ENCODE peak calls at places on chromosomes 5 and 9, in five cellular contexts. B is H1, T is GM12878, O is K562, V is HepG2. D is an unnamed sample.

GRCh38 chr5:169442354-169443248 is 141.0 kb upstream of the SPDL1 start:
- DNase-seq in B (no peak), T (no peak), O (no peak), V (no peak), D (no peak)

GRCh38 chr5:16690243-16690839 is 73.5 kb upstream of the RETREG1 start:
- DNase-seq in B (peak), T (no peak), O (peak), V (peak), D (peak)

GRCh38 chr5:141780240-141780951 is 97.8 kb downstream of the PCDH1 start:
- DNase-seq in B (no peak), T (no peak), O (no peak), V (no peak), D (no peak)

GRCh38 chr9:117414220-117414905 is 494 bp downstream of the ASTN2 start:
- DNase-seq in B (peak), T (no peak), O (peak), V (no peak), D (no peak)

GRCh38 chr9:31916591-31917223 is 467.7 kb upstream of the ACO1 start:
- DNase-seq in B (peak), T (no peak), O (no peak), V (peak), D (no peak)

GRCh38 chr5:39506216-39506615 is 81.4 kb upstream of the DAB2 start:
- DNase-seq in B (no peak), T (no peak), O (no peak), V (no peak), D (no peak)

GRCh38 chr5:110956913-110957813 is 114.3 kb upstream of the TSLP start:
- DNase-seq in B (no peak), T (no peak), O (no peak), V (no peak), D (no peak)

GRCh38 chr5:142719836-142720330 is 34.0 kb upstream of the FGF1 start:
- DNase-seq in B (no peak), T (no peak), O (no peak), V (no peak), D (no peak)

GRCh38 chr9:13823021-13823420 is 490.9 kb downstream of the NFIB start:
- DNase-seq in B (no peak), T (no peak), O (no peak), V (no peak), D (no peak)

GRCh38 chr9:127918201-127919107 is 1.6 kb upstream of the ST6GALNAC4 start:
- DNase-seq in B (no peak), T (no peak), O (peak), V (no peak), D (no peak)

GRCh38 chr5:170287532-170287931 is 10.0 kb downstream of the LCP2 start:
- DNase-seq in B (no peak), T (no peak), O (no peak), V (no peak), D (no peak)

GRCh38 chr5:143207058-143207457 is 196.4 kb downstream of the NR3C1 start:
- DNase-seq in B (no peak), T (no peak), O (no peak), V (no peak), D (no peak)

GRCh38 chr9:89435315-89435823 is 62.5 kb downstream of the SEMA4D start:
- DNase-seq in B (peak), T (no peak), O (no peak), V (no peak), D (peak)

GRCh38 chr9:89431930-89432725 is 65.8 kb downstream of the SEMA4D start:
- DNase-seq in B (no peak), T (no peak), O (no peak), V (no peak), D (no peak)

GRCh38 chr9:89434636-89435314 is 63.1 kb downstream of the SEMA4D start:
- DNase-seq in B (no peak), T (no peak), O (no peak), V (no peak), D (no peak)

GRCh38 chr9:89432986-89433530 is 64.9 kb downstream of the SEMA4D start:
- DNase-seq in B (no peak), T (no peak), O (no peak), V (no peak), D (no peak)

GRCh38 chr9:89433826-89434225 is 64.1 kb downstream of the SEMA4D start:
- DNase-seq in B (no peak), T (no peak), O (no peak), V (no peak), D (no peak)
- TF ChIP-seq SRF in B (no peak), T (no peak), O (no peak), V (no peak), D (no peak)

GRCh38 chr5:7823601-7824000 is 27.3 kb downstream of the CFAP90 start:
- DNase-seq in B (no peak), T (no peak), O (no peak), V (no peak), D (no peak)
- TF ChIP-seq SRF in B (no peak), T (no peak), O (no peak), V (no peak), D (no peak)

DNA sequence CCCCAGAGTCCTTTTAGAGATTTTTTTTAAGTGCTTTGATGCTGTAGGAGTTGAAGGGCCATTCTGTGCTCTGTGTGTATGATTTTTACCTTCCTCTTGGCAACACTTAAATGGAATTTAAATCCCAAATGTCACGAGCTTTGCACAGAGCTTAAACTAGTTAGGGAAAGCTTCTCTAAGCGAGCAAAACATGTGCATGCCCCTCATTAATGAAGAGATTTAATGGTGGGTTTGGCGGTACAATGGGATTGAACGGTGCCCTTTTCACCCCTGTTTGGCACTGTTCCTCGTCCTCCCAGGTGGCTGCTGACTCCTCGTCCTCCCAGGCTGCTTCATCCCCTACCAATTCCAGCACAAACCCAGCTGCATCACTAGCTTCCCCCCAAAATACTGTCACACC is 220.6 kb downstream of the DRD1 start:
- DNase-seq in B (no peak), T (no peak), O (no peak), V (no peak), D (no peak)
- TF ChIP-seq SRF in B (no peak), T (no peak), O (no peak), V (no peak), D (no peak)

DNA sequence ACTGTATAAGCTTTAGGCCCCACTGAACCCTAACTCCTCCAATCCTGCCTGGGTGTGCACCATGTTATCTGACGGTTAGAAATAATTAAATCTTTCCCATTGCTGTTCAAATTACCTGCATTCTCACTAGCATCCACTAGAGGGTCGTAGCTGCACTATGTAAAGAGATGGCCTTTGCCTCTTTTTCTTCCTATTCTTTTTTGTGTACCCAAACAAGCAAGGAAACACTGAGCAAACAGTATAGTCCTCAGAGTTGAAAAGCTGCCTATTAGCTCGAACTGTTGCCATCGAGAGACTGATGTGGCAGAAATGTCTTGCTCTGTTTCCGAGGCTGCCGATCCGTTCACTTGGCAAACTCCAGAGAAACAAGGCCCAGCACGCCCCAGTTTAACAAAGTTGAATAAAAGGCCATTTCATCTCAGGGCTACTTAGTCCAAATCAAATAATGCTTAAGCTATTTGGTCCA is 163.8 kb upstream of the TRPM3 start:
- DNase-seq in B (peak), T (no peak), O (peak), V (peak), D (peak)
- TF ChIP-seq SRF in B (no peak), T (no peak), O (no peak), V (no peak), D (no peak)

GRCh38 chr9:120659617-120660169 is 54.6 kb downstream of the MEGF9 start:
- DNase-seq in B (no peak), T (no peak), O (no peak), V (no peak), D (no peak)
- TF ChIP-seq SRF in B (no peak), T (no peak), O (no peak), V (no peak), D (no peak)

GRCh38 chr9:76415154-76415553 is 20.9 kb upstream of the RFK start:
- DNase-seq in B (no peak), T (no peak), O (no peak), V (no peak), D (no peak)

GRCh38 chr9:76413658-76414057 is 19.4 kb upstream of the RFK start:
- DNase-seq in B (no peak), T (no peak), O (no peak), V (no peak), D (no peak)

GRCh38 chr9:76414656-76415055 is 20.4 kb upstream of the RFK start:
- DNase-seq in B (no peak), T (peak), O (no peak), V (no peak), D (no peak)

GRCh38 chr9:76417394-76417793 is 23.2 kb upstream of the RFK start:
- DNase-seq in B (no peak), T (no peak), O (no peak), V (peak), D (no peak)

GRCh38 chr9:76415731-76416130 is 21.5 kb upstream of the RFK start:
- DNase-seq in B (no peak), T (no peak), O (no peak), V (no peak), D (no peak)
- TF ChIP-seq SRF in B (no peak), T (no peak), O (no peak), V (no peak), D (no peak)

GRCh38 chr5:82183828-82184227 is 94.3 kb downstream of the RPS23 start:
- DNase-seq in B (no peak), T (peak), O (no peak), V (no peak), D (no peak)
- TF ChIP-seq SRF in B (no peak), T (no peak), O (no peak), V (no peak), D (no peak)

DNA sequence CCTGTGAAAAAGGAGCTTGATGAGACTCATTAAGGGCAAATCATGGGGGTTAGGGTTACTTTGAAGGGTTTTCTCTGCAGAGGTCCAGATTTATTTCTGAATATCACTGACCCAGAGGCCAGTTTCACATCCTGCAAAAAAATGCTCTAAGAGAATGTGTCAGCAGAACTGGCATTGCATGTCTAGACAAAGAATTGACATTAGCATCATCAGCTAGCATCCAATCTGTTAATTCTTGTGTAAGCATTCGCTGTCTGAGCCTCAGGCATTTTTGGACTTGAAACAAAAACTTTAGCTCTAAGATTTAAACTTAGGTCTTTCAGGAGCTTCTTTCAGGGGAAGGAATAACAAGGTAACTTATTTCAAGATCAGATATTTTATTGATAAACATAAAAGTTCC is 187.9 kb upstream of the ELL2 start:
- DNase-seq in B (no peak), T (no peak), O (no peak), V (no peak), D (no peak)
- TF ChIP-seq SRF in B (no peak), T (no peak), O (no peak), V (no peak), D (no peak)

D was measured in HCT116.